ENCODE peak calls at places on chromosomes 2 and 18, in six cellular contexts. One of them, this sample, is unnamed.
A peak's percentile ranks its signal among the peaks of the same experiment; 100 is the strongest.

GRCh38 chr2:104254017-104254416 is 599.9 kb upstream of the POU3F3 start:
- DNase-seq in A549: no peak
- DNase-seq in endothelial cell of umbilical vein: no peak
- DNase-seq in K562: no peak
- DNase-seq in HepG2: no peak
- DNase-seq in GM12878: no peak
- DNase-seq in this sample: no peak

GRCh38 chr18:77866309-77866708 is 616.7 kb downstream of the GALR1 start:
- DNase-seq in A549: no peak
- DNase-seq in endothelial cell of umbilical vein: no peak
- DNase-seq in K562: no peak
- DNase-seq in HepG2: no peak
- DNase-seq in GM12878: no peak
- DNase-seq in this sample: peak; percentile 12

GRCh38 chr2:223856021-223856420 is 18.6 kb upstream of the AP1S3 start:
- DNase-seq in A549: no peak
- DNase-seq in endothelial cell of umbilical vein: no peak
- DNase-seq in K562: no peak
- DNase-seq in HepG2: no peak
- DNase-seq in GM12878: no peak
- DNase-seq in this sample: no peak

GRCh38 chr2:147451902-147452515 is 392.8 kb upstream of the ACVR2A start:
- DNase-seq in A549: no peak
- DNase-seq in endothelial cell of umbilical vein: no peak
- DNase-seq in K562: no peak
- DNase-seq in HepG2: no peak
- DNase-seq in GM12878: no peak
- DNase-seq in this sample: no peak

GRCh38 chr2:20509766-20510490 is 63.1 kb downstream of the RHOB start:
- DNase-seq in A549: peak; percentile 32
- DNase-seq in endothelial cell of umbilical vein: no peak
- DNase-seq in K562: peak; percentile 80
- DNase-seq in HepG2: peak; percentile 76
- DNase-seq in GM12878: no peak
- DNase-seq in this sample: no peak

GRCh38 chr2:54559593-54560145 is 103.5 kb downstream of the SPTBN1 start:
- DNase-seq in A549: peak; percentile 65
- DNase-seq in endothelial cell of umbilical vein: peak; percentile 91
- DNase-seq in K562: no peak
- DNase-seq in HepG2: peak; percentile 83
- DNase-seq in GM12878: no peak
- DNase-seq in this sample: peak; percentile 88

GRCh38 chr18:46282177-46282570 is 178.0 kb downstream of the HAUS1 start:
- DNase-seq in A549: no peak
- DNase-seq in endothelial cell of umbilical vein: no peak
- DNase-seq in K562: no peak
- DNase-seq in HepG2: no peak
- DNase-seq in GM12878: no peak
- DNase-seq in this sample: no peak

GRCh38 chr2:7878786-7879515 is 802.9 kb upstream of the ID2 start:
- DNase-seq in A549: no peak
- DNase-seq in endothelial cell of umbilical vein: no peak
- DNase-seq in K562: no peak
- DNase-seq in HepG2: no peak
- DNase-seq in GM12878: no peak
- DNase-seq in this sample: no peak

GRCh38 chr2:8692783-8693768 is 11.2 kb downstream of the ID2 start:
- DNase-seq in A549: peak; percentile 55
- DNase-seq in endothelial cell of umbilical vein: peak; percentile 7
- DNase-seq in K562: peak; percentile 58
- DNase-seq in HepG2: peak; percentile 30
- DNase-seq in GM12878: no peak
- DNase-seq in this sample: peak; percentile 52

GRCh38 chr18:3466051-3466450 is 16.1 kb downstream of the TGIF1 start:
- DNase-seq in A549: peak; percentile 66
- DNase-seq in endothelial cell of umbilical vein: peak; percentile 92
- DNase-seq in K562: no peak
- DNase-seq in HepG2: no peak
- DNase-seq in GM12878: no peak
- DNase-seq in this sample: peak; percentile 64

GRCh38 chr2:127064642-127065250 is 42.2 kb downstream of the BIN1 start:
- DNase-seq in A549: peak; percentile 95
- DNase-seq in endothelial cell of umbilical vein: peak; percentile 98
- DNase-seq in K562: peak; percentile 96
- DNase-seq in HepG2: peak; percentile 83
- DNase-seq in GM12878: no peak
- DNase-seq in this sample: peak; percentile 99

GRCh38 chr18:69495338-69495737 is 94.7 kb downstream of the DOK6 start:
- DNase-seq in A549: no peak
- DNase-seq in endothelial cell of umbilical vein: no peak
- DNase-seq in K562: no peak
- DNase-seq in HepG2: no peak
- DNase-seq in GM12878: no peak
- DNase-seq in this sample: no peak

GRCh38 chr2:234203135-234203984 is 152.9 kb downstream of the SPP2 start:
- DNase-seq in A549: peak; percentile 94
- DNase-seq in endothelial cell of umbilical vein: peak; percentile 98
- DNase-seq in K562: no peak
- DNase-seq in HepG2: peak; percentile 70
- DNase-seq in GM12878: no peak
- DNase-seq in this sample: no peak
- TF ChIP-seq MYC in A549: no peak
- TF ChIP-seq MYC in endothelial cell of umbilical vein: no peak
- TF ChIP-seq MYC in K562: no peak
- TF ChIP-seq MYC in HepG2: no peak
- TF ChIP-seq MYC in GM12878: no peak
- TF ChIP-seq MYC in this sample: no peak

GRCh38 chr2:119415630-119416029 is 16.0 kb upstream of the TMEM37 start:
- DNase-seq in A549: no peak
- DNase-seq in endothelial cell of umbilical vein: no peak
- DNase-seq in K562: no peak
- DNase-seq in HepG2: no peak
- DNase-seq in GM12878: no peak
- DNase-seq in this sample: no peak

GRCh38 chr2:119414894-119415293 is 16.8 kb upstream of the TMEM37 start:
- DNase-seq in A549: no peak
- DNase-seq in endothelial cell of umbilical vein: no peak
- DNase-seq in K562: no peak
- DNase-seq in HepG2: no peak
- DNase-seq in GM12878: no peak
- DNase-seq in this sample: no peak

GRCh38 chr2:119419065-119419464 is 12.6 kb upstream of the TMEM37 start:
- DNase-seq in A549: no peak
- DNase-seq in endothelial cell of umbilical vein: no peak
- DNase-seq in K562: no peak
- DNase-seq in HepG2: no peak
- DNase-seq in GM12878: no peak
- DNase-seq in this sample: no peak

GRCh38 chr2:119417898-119418297 is 13.8 kb upstream of the TMEM37 start:
- DNase-seq in A549: no peak
- DNase-seq in endothelial cell of umbilical vein: no peak
- DNase-seq in K562: no peak
- DNase-seq in HepG2: no peak
- DNase-seq in GM12878: no peak
- DNase-seq in this sample: no peak

GRCh38 chr2:119416299-119416923 is 15.2 kb upstream of the TMEM37 start:
- DNase-seq in A549: no peak
- DNase-seq in endothelial cell of umbilical vein: no peak
- DNase-seq in K562: no peak
- DNase-seq in HepG2: no peak
- DNase-seq in GM12878: no peak
- DNase-seq in this sample: no peak
- TF ChIP-seq CTCF in A549: no peak
- TF ChIP-seq CTCF in endothelial cell of umbilical vein: no peak
- TF ChIP-seq CTCF in K562: no peak
- TF ChIP-seq CTCF in HepG2: no peak
- TF ChIP-seq CTCF in GM12878: no peak
- TF ChIP-seq CTCF in this sample: no peak

GRCh38 chr18:79486356-79487197 is 90.8 kb downstream of the NFATC1 start:
- DNase-seq in A549: no peak
- DNase-seq in endothelial cell of umbilical vein: no peak
- DNase-seq in K562: no peak
- DNase-seq in HepG2: no peak
- DNase-seq in GM12878: no peak
- DNase-seq in this sample: no peak

GRCh38 chr18:79483971-79484491 is 88.3 kb downstream of the NFATC1 start:
- DNase-seq in A549: no peak
- DNase-seq in endothelial cell of umbilical vein: no peak
- DNase-seq in K562: no peak
- DNase-seq in HepG2: no peak
- DNase-seq in GM12878: no peak
- DNase-seq in this sample: no peak

GRCh38 chr18:79487198-79488165 is 91.8 kb downstream of the NFATC1 start:
- DNase-seq in A549: no peak
- DNase-seq in endothelial cell of umbilical vein: no peak
- DNase-seq in K562: no peak
- DNase-seq in HepG2: no peak
- DNase-seq in GM12878: no peak
- DNase-seq in this sample: no peak

GRCh38 chr18:79485788-79486355 is 90.1 kb downstream of the NFATC1 start:
- DNase-seq in A549: no peak
- DNase-seq in endothelial cell of umbilical vein: peak; percentile 81
- DNase-seq in K562: no peak
- DNase-seq in HepG2: no peak
- DNase-seq in GM12878: no peak
- DNase-seq in this sample: peak; percentile 21

GRCh38 chr18:79484661-79485621 is 89.2 kb downstream of the NFATC1 start:
- DNase-seq in A549: no peak
- DNase-seq in endothelial cell of umbilical vein: peak; percentile 94
- DNase-seq in K562: no peak
- DNase-seq in HepG2: peak; percentile 15
- DNase-seq in GM12878: no peak
- DNase-seq in this sample: no peak
- TF ChIP-seq MAX in A549: no peak
- TF ChIP-seq MAX in endothelial cell of umbilical vein: peak; percentile 51
- TF ChIP-seq MAX in K562: no peak
- TF ChIP-seq MAX in HepG2: no peak
- TF ChIP-seq MAX in GM12878: no peak
- TF ChIP-seq MAX in this sample: no peak

DNA sequence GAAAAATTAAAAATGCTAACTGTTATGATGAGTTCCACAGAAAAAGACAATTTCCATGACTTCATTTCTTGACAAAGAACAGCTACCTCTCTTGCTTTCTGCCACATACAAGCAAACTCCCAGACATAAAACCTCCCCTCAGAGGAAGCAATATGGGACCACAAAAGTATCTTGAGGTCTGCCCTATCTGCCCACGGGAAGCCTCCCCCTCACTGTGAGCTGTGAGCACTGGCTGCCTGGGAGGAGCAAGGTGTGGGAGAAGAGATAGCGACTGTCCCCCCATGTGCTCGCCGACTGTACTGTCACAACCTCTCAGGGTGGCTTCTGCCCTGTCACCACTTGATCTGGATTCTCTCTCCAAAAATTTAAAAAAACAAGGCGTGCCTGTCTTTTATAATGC is 69.6 kb upstream of the NRP2 start:
- DNase-seq in A549: no peak
- DNase-seq in endothelial cell of umbilical vein: no peak
- DNase-seq in K562: peak; percentile 27
- DNase-seq in HepG2: no peak
- DNase-seq in GM12878: no peak
- DNase-seq in this sample: peak; percentile 61
- TF ChIP-seq MYC in A549: no peak
- TF ChIP-seq MYC in endothelial cell of umbilical vein: no peak
- TF ChIP-seq MYC in K562: no peak
- TF ChIP-seq MYC in HepG2: no peak
- TF ChIP-seq MYC in GM12878: no peak
- TF ChIP-seq MYC in this sample: no peak

GRCh38 chr2:167127135-167127534 is 238.9 kb downstream of the XIRP2 start:
- DNase-seq in A549: peak; percentile 23
- DNase-seq in endothelial cell of umbilical vein: peak; percentile 42
- DNase-seq in K562: no peak
- DNase-seq in HepG2: peak; percentile 33
- DNase-seq in GM12878: no peak
- DNase-seq in this sample: peak; percentile 32
- TF ChIP-seq CTCF in A549: no peak
- TF ChIP-seq CTCF in endothelial cell of umbilical vein: no peak
- TF ChIP-seq CTCF in K562: no peak
- TF ChIP-seq CTCF in HepG2: peak; percentile 36
- TF ChIP-seq CTCF in GM12878: no peak
- TF ChIP-seq CTCF in this sample: peak; percentile 27

DNA sequence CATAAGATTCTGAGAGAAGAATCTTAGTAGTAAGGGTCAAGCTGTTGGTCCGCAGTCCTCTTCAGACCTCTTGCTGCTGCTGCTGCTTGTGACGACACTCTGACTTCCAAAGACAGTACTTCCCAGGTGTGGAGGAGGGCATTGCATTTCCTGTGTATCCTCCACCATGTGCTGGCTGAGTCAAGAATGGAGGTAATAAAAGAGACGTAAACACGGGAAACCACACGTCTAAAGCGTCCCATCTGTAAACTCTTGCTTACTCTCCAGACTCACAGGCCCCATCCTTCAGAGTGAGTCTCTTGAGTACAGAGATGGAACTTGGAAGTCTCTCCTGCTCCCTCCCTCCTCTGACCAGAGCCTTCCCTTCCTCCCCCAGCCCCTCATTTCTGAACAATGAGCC is 25.6 kb downstream of the KLHL29 start:
- DNase-seq in A549: no peak
- DNase-seq in endothelial cell of umbilical vein: no peak
- DNase-seq in K562: no peak
- DNase-seq in HepG2: no peak
- DNase-seq in GM12878: no peak
- DNase-seq in this sample: no peak
- TF ChIP-seq MAX in A549: no peak
- TF ChIP-seq MAX in endothelial cell of umbilical vein: no peak
- TF ChIP-seq MAX in K562: no peak
- TF ChIP-seq MAX in HepG2: no peak
- TF ChIP-seq MAX in GM12878: no peak
- TF ChIP-seq MAX in this sample: no peak

GRCh38 chr2:48315847-48316194 is 214.1 kb upstream of the STON1 start:
- DNase-seq in A549: peak; percentile 28
- DNase-seq in endothelial cell of umbilical vein: peak; percentile 21
- DNase-seq in K562: no peak
- DNase-seq in HepG2: peak; percentile 52
- DNase-seq in GM12878: no peak
- DNase-seq in this sample: peak; percentile 71
- TF ChIP-seq MYC in A549: no peak
- TF ChIP-seq MYC in endothelial cell of umbilical vein: no peak
- TF ChIP-seq MYC in K562: peak; percentile 73
- TF ChIP-seq MYC in HepG2: no peak
- TF ChIP-seq MYC in GM12878: no peak
- TF ChIP-seq MYC in this sample: peak; percentile 63

This sample was measured in NB4.